ENCODE peak calls at places on chromosomes 11 and 22, in seven cellular contexts. P is uterus, N is GM23338, X is BE2C, G is HepG2, C is sigmoid colon, M is ascending aorta. Y is an unnamed sample.

GRCh38 chr11:73951797-73952196 is 971 bp downstream of the DNAJB13 start:
- DNase-seq in M (no peak), X (no peak), C (peak; percentile 2), P (no peak), N (no peak), G (no peak), Y (no peak)

GRCh38 chr11:66745356-66746235 is 16.6 kb upstream of the SPTBN2 start:
- DNase-seq in G (no peak), X (no peak), C (no peak), P (no peak), N (peak; percentile 53), M (no peak), Y (no peak)

GRCh38 chr11:134155456-134155855 is 68.3 kb downstream of the NCAPD3 start:
- DNase-seq in G (no peak), P (no peak), N (no peak), C (no peak), M (no peak), X (no peak), Y (no peak)

GRCh38 chr22:27192135-27192900 is 534.9 kb downstream of the MIAT start:
- DNase-seq in C (no peak), M (no peak), X (no peak), P (no peak), N (no peak), G (no peak), Y (no peak)

GRCh38 chr11:13434247-13435205 is 28.5 kb downstream of the BTBD10 start:
- DNase-seq in M (no peak), X (no peak), C (no peak), N (peak; percentile 73), P (no peak), G (no peak), Y (no peak)

GRCh38 chr11:17692931-17693330 is 26.4 kb upstream of the MYOD1 start:
- DNase-seq in C (no peak), P (no peak), N (no peak), X (no peak), G (no peak), M (no peak), Y (no peak)

GRCh38 chr11:27656806-27657483 is 43.3 kb downstream of the BDNF start:
- DNase-seq in N (no peak), P (no peak), G (peak; percentile 9), C (no peak), X (no peak), M (no peak), Y (no peak)

GRCh38 chr11:57885298-57886035 is 123.9 kb downstream of the CTNND1 start:
- DNase-seq in P (no peak), C (no peak), N (peak; percentile 65), G (peak; percentile 20), X (no peak), M (no peak), Y (no peak)

GRCh38 chr11:41058138-41058537 is 401.3 kb downstream of the LRRC4C start:
- DNase-seq in P (no peak), N (no peak), C (peak; percentile 52), M (no peak), G (no peak), X (no peak), Y (no peak)

GRCh38 chr22:44497218-44497903 is 672 bp downstream of the RTL6 start:
- DNase-seq in N (peak; percentile 37), G (no peak), X (peak; percentile 30), M (no peak), C (peak; percentile 72), P (no peak), Y (no peak)

GRCh38 chr22:25829237-25829636 is 87.2 kb downstream of the MYO18B start:
- DNase-seq in C (no peak), P (no peak), N (no peak), X (no peak), G (no peak), M (no peak), Y (peak; percentile 35)

GRCh38 chr11:86108146-86108545 is 39.3 kb upstream of the PICALM start:
- DNase-seq in P (no peak), X (no peak), N (no peak), G (no peak), M (no peak), C (no peak), Y (no peak)

GRCh38 chr11:126303623-126304456 is at the start of gene DCPS:
- DNase-seq in C (peak; percentile 94), G (peak; percentile 75), N (peak; percentile 91), X (peak; percentile 86), M (peak; percentile 54), P (peak; percentile 86), Y (peak; percentile 84)
- TF ChIP-seq CTCF in C (no peak), G (peak; percentile 17), N (no peak), X (no peak), M (no peak), P (no peak), Y (no peak)

GRCh38 chr11:18939314-18939713 is at the start of gene MRGPRX1:
- DNase-seq in X (no peak), P (no peak), C (no peak), N (no peak), M (no peak), G (no peak), Y (no peak)

GRCh38 chr11:18936002-18936673 is 3.1 kb downstream of the MRGPRX1 start:
- DNase-seq in G (no peak), M (no peak), N (peak; percentile 72), C (no peak), P (no peak), X (no peak), Y (no peak)

DNA sequence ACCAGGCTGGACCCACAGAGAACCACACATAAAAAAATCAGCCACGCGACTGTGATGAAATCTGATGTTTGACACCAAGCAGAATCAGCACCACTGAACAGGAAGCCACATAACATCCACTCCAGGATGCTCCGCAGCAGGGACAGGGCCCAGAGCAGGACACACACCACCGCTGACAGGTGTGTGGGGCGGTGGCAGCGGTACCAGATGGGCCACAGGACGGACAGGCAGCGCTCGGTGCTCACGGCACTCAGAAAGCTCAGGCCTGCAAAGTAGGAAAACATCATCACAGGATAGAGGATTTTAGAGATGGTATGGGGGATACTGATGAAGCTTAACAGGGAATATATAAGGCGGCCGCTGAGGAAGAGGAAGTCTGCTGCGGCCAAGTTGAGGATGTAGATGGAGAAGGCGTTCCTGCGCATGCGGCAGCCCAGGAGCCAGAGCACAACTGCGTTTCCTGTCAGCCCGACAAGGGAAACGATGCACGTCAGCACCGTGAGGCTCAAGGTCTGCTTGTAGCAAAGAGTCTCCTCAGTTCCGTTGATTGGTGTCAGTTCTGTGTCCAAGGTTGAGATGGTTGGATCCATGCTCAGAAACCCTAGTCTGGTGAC is 4.9 kb downstream of the MRGPRX1 start:
- DNase-seq in X (no peak), M (no peak), C (no peak), N (no peak), P (no peak), G (no peak), Y (no peak)
- H3K4me1 ChIP-seq in X (no peaks in the 10 kb centered on the region), M (no peaks in the 10 kb centered on the region), C (no peaks in the 10 kb centered on the region), N (peaks cover 9% of the 10 kb centered on the region), P (no peaks in the 10 kb centered on the region), G (no peaks in the 10 kb centered on the region), Y (no peaks in the 10 kb centered on the region)

GRCh38 chr11:65726660-65727059 is 6.1 kb upstream of the RNASEH2C start:
- DNase-seq in G (no peak), N (peak; percentile 41), C (no peak), P (no peak), M (no peak), X (no peak), Y (no peak)
- TF ChIP-seq CTCF in G (peak; percentile 9), N (peak; percentile 55), C (no peak), P (no peak), M (no peak), X (peak; percentile 24), Y (no peak)

DNA sequence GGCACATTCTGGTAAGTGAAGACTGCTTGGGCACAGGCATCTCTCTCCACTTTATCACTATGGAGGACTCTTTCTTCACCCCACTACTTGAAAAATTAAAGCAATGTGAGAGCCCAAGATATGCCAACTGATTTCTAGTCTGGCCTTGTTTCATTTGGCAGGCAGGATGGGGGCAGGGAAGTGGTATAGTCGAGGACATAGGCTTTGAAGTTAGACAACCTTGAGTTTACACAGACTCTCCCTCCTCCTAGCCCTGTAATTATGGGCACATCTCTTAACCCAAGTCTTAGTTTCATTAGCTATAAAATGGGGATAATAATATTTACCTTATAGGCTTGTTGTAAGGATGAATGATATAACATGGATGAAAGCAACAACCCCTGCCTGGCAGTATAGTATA is 15.3 kb downstream of the ADM start:
- DNase-seq in N (no peak), X (no peak), C (no peak), P (no peak), G (no peak), M (no peak), Y (no peak)
- H3K4me1 ChIP-seq in N (peaks cover 31% of the 10 kb centered on the region), X (peaks cover 8% of the 10 kb centered on the region), C (no peaks in the 10 kb centered on the region), P (no peaks in the 10 kb centered on the region), G (peaks cover 65% of the 10 kb centered on the region), M (peaks cover 12% of the 10 kb centered on the region), Y (no peaks in the 10 kb centered on the region)

DNA sequence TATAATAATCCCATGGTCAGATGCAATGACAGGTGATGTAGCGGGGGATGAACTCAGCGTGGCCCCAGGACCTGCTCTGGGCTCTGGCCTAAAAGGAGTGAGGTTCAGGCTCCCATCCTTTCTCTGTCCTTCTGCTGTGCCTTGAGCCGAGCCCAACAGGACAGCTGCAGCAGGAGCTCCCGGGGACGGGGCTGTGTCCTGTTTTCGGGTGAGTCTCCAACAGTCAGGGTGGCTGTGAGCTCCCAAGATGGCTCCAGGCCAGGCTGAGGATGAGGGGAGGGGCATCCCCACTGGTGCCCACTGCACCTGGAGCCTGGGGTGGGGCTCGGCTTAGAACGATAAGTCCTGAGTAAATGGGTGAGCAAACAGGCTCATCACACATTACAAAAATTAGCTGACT is 1385.0 kb downstream of the BRD1 start:
- DNase-seq in N (no peak), X (no peak), P (no peak), C (no peak), G (no peak), M (no peak), Y (no peak)
- TF ChIP-seq CTCF in N (no peak), X (no peak), P (no peak), C (no peak), G (no peak), M (no peak), Y (no peak)

DNA sequence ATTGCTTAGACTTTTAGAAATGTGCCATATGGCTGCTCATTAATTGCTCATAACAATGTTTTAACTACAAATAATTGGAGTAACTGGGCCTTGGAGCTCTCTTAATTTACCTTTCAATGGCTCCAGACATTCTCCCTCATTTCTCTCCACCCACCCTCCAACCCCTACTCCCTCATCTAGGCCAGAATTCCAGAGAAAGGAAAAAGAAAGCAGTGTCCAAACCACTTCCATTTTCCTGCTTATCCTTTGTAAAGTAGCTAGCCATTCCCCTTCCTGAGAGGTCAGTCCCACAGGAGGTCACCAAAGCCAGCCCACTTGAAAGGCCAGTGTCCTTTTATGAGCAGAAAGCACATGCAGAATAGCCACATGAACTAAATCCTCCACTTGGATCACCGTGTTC is 404.9 kb upstream of the FAT3 start:
- DNase-seq in X (no peak), P (no peak), G (no peak), M (no peak), C (no peak), N (no peak), Y (no peak)
- H3K4me1 ChIP-seq in X (peaks cover 5% of the 10 kb centered on the region), P (no peaks in the 10 kb centered on the region), G (no peaks in the 10 kb centered on the region), M (no peaks in the 10 kb centered on the region), C (no peaks in the 10 kb centered on the region), N (peaks cover 26% of the 10 kb centered on the region), Y (no peaks in the 10 kb centered on the region)

Y was measured in breast epithelium.